ENCODE peak calls at places on chromosomes 11 and 22, in ten cellular contexts. One of them, this sample, is unnamed. For H3K4me1, the result is how much of the 10 kb centered on the place peaks cover.

GRCh38 chr11:69014084-69014935 is 1.3 kb upstream of the MRGPRF start:
- DNase-seq in sigmoid colon: peak
- DNase-seq in colonic mucosa: peak
- DNase-seq in Peyer's patch: no peak
- DNase-seq in astrocyte: no peak
- DNase-seq in GM23338: peak
- DNase-seq in uterus: peak
- DNase-seq in kidney: peak
- DNase-seq in SK-N-SH: peak
- DNase-seq in IMR-90: peak
- DNase-seq in this sample: no peak

GRCh38 chr11:69887841-69888670 is 68.8 kb upstream of the FGF3 start:
- DNase-seq in sigmoid colon: no peak
- DNase-seq in colonic mucosa: no peak
- DNase-seq in Peyer's patch: no peak
- DNase-seq in astrocyte: no peak
- DNase-seq in GM23338: no peak
- DNase-seq in uterus: no peak
- DNase-seq in kidney: peak
- DNase-seq in SK-N-SH: no peak
- DNase-seq in IMR-90: no peak
- DNase-seq in this sample: no peak

GRCh38 chr11:58626915-58627483 is 4.5 kb downstream of the CNTF start:
- DNase-seq in sigmoid colon: no peak
- DNase-seq in colonic mucosa: no peak
- DNase-seq in Peyer's patch: no peak
- DNase-seq in astrocyte: peak
- DNase-seq in GM23338: no peak
- DNase-seq in uterus: no peak
- DNase-seq in kidney: no peak
- DNase-seq in SK-N-SH: no peak
- DNase-seq in IMR-90: peak
- DNase-seq in this sample: no peak

GRCh38 chr11:2103666-2104523 is 35.3 kb downstream of the IGF2 start:
- DNase-seq in sigmoid colon: peak
- DNase-seq in colonic mucosa: no peak
- DNase-seq in Peyer's patch: no peak
- DNase-seq in astrocyte: no peak
- DNase-seq in GM23338: no peak
- DNase-seq in uterus: no peak
- DNase-seq in kidney: peak
- DNase-seq in SK-N-SH: no peak
- DNase-seq in IMR-90: no peak
- DNase-seq in this sample: no peak

GRCh38 chr11:30585067-30585891 is 874 bp downstream of the MPPED2 start:
- DNase-seq in sigmoid colon: peak
- DNase-seq in colonic mucosa: no peak
- DNase-seq in Peyer's patch: peak
- DNase-seq in astrocyte: no peak
- DNase-seq in GM23338: peak
- DNase-seq in uterus: peak
- DNase-seq in kidney: peak
- DNase-seq in SK-N-SH: peak
- DNase-seq in IMR-90: no peak
- DNase-seq in this sample: no peak

GRCh38 chr11:2725367-2726300 is 25.8 kb upstream of the KCNQ1OT1 start:
- DNase-seq in sigmoid colon: peak
- DNase-seq in colonic mucosa: no peak
- DNase-seq in Peyer's patch: peak
- DNase-seq in astrocyte: peak
- DNase-seq in GM23338: no peak
- DNase-seq in uterus: peak
- DNase-seq in kidney: peak
- DNase-seq in SK-N-SH: no peak
- DNase-seq in IMR-90: peak
- DNase-seq in this sample: no peak

GRCh38 chr11:46389450-46390330 is 1.9 kb downstream of the CHRM4 start:
- DNase-seq in sigmoid colon: peak
- DNase-seq in colonic mucosa: peak
- DNase-seq in Peyer's patch: peak
- DNase-seq in astrocyte: no peak
- DNase-seq in GM23338: peak
- DNase-seq in uterus: peak
- DNase-seq in kidney: peak
- DNase-seq in SK-N-SH: peak
- DNase-seq in IMR-90: peak
- DNase-seq in this sample: no peak

GRCh38 chr22:48785792-48786678 is 1041.6 kb downstream of the BRD1 start:
- DNase-seq in sigmoid colon: peak
- DNase-seq in colonic mucosa: no peak
- DNase-seq in Peyer's patch: no peak
- DNase-seq in astrocyte: no peak
- DNase-seq in GM23338: no peak
- DNase-seq in uterus: no peak
- DNase-seq in kidney: no peak
- DNase-seq in SK-N-SH: no peak
- DNase-seq in IMR-90: no peak
- DNase-seq in this sample: no peak

GRCh38 chr22:43990044-43990443 is 34.1 kb upstream of the PARVB start:
- DNase-seq in sigmoid colon: peak
- DNase-seq in colonic mucosa: no peak
- DNase-seq in Peyer's patch: no peak
- DNase-seq in astrocyte: no peak
- DNase-seq in GM23338: no peak
- DNase-seq in uterus: no peak
- DNase-seq in kidney: no peak
- DNase-seq in SK-N-SH: no peak
- DNase-seq in IMR-90: no peak
- DNase-seq in this sample: no peak

GRCh38 chr11:22169833-22170232 is 23.1 kb upstream of the ANO5 start:
- DNase-seq in sigmoid colon: no peak
- DNase-seq in colonic mucosa: no peak
- DNase-seq in Peyer's patch: no peak
- DNase-seq in astrocyte: no peak
- DNase-seq in GM23338: peak
- DNase-seq in uterus: no peak
- DNase-seq in kidney: no peak
- DNase-seq in SK-N-SH: no peak
- DNase-seq in IMR-90: peak
- DNase-seq in this sample: no peak

GRCh38 chr11:44607324-44607962 is 42.0 kb downstream of the CD82 start:
- DNase-seq in sigmoid colon: no peak
- DNase-seq in colonic mucosa: no peak
- DNase-seq in Peyer's patch: no peak
- DNase-seq in astrocyte: peak
- DNase-seq in GM23338: no peak
- DNase-seq in uterus: no peak
- DNase-seq in kidney: no peak
- DNase-seq in SK-N-SH: no peak
- DNase-seq in IMR-90: peak
- DNase-seq in this sample: no peak

GRCh38 chr11:7907121-7907520 is 23.9 kb downstream of the OR10A6 start:
- DNase-seq in sigmoid colon: no peak
- DNase-seq in colonic mucosa: no peak
- DNase-seq in Peyer's patch: no peak
- DNase-seq in astrocyte: peak
- DNase-seq in GM23338: no peak
- DNase-seq in uterus: no peak
- DNase-seq in kidney: no peak
- DNase-seq in SK-N-SH: no peak
- DNase-seq in IMR-90: no peak
- DNase-seq in this sample: no peak

DNA sequence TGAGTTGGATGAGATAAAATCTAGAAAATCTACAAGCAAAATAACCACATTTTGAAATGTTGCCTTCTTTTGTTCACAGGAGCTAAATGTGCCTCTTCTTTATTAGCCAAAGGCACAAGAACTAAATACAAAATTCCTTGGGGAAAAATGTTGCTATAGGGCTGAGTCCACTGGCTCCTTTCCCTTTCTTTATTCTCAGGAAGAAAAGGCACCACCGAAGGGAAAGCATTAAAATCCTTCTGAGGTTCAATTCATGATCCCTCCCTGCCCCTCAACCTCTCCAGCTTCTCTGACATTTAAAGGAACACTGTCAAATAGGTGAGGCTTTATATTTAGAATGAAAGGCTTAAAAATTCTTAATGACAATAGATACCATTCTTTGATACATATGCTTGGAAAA is 148.4 kb downstream of the MAML2 start:
- DNase-seq in sigmoid colon: no peak
- DNase-seq in colonic mucosa: no peak
- DNase-seq in Peyer's patch: no peak
- DNase-seq in astrocyte: no peak
- DNase-seq in GM23338: no peak
- DNase-seq in uterus: no peak
- DNase-seq in kidney: no peak
- DNase-seq in SK-N-SH: no peak
- DNase-seq in IMR-90: no peak
- DNase-seq in this sample: no peak
- H3K4me1 ChIP-seq in sigmoid colon: under half
- H3K4me1 ChIP-seq in colonic mucosa: under half
- H3K4me1 ChIP-seq in Peyer's patch: under half
- H3K4me1 ChIP-seq in astrocyte: under half
- H3K4me1 ChIP-seq in GM23338: half or more
- H3K4me1 ChIP-seq in uterus: under half
- H3K4me1 ChIP-seq in kidney: under half
- H3K4me1 ChIP-seq in SK-N-SH: under half
- H3K4me1 ChIP-seq in IMR-90: under half
- H3K4me1 ChIP-seq in this sample: under half

DNA sequence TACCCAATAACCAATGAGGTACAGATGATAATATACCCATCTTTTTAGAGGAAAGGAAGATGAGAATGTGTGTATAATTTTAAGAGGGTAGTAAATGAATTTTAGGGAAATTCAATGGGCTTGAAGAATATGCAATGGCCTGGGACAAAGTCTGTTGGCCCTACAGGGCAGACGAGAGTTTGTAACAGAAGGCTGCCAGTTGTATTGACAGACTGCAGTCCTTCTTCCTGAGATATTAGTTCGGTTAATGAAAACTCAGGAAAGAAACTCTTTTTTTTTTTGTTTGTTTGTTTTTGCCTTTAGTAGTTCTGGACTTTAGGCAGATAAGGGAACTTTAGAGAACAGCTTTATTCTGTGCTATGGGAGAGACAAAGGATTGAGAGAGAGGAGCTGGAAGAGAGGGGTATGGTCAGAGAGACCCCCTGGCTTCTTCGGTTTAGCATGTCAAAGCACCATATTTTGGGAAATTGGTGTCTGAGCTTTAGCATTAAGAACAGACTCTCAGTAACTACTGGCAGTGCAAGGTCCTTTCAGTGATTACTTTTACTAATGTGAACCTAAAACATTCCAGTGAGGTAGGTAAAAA is 810 bp upstream of the NAALAD2 start:
- DNase-seq in sigmoid colon: no peak
- DNase-seq in colonic mucosa: no peak
- DNase-seq in Peyer's patch: no peak
- DNase-seq in astrocyte: no peak
- DNase-seq in GM23338: peak
- DNase-seq in uterus: no peak
- DNase-seq in kidney: no peak
- DNase-seq in SK-N-SH: no peak
- DNase-seq in IMR-90: no peak
- DNase-seq in this sample: no peak
- H3K4me3 ChIP-seq in sigmoid colon: no peak
- H3K4me3 ChIP-seq in colonic mucosa: no peak
- H3K4me3 ChIP-seq in Peyer's patch: no peak
- H3K4me3 ChIP-seq in astrocyte: no peak
- H3K4me3 ChIP-seq in GM23338: peak
- H3K4me3 ChIP-seq in uterus: peak
- H3K4me3 ChIP-seq in kidney: peak
- H3K4me3 ChIP-seq in SK-N-SH: no peak
- H3K4me3 ChIP-seq in IMR-90: no peak
- H3K4me3 ChIP-seq in this sample: no peak

GRCh38 chr22:28829358-28830181 is 29.2 kb upstream of the XBP1 start:
- DNase-seq in sigmoid colon: peak
- DNase-seq in colonic mucosa: peak
- DNase-seq in Peyer's patch: peak
- DNase-seq in astrocyte: peak
- DNase-seq in GM23338: peak
- DNase-seq in uterus: peak
- DNase-seq in kidney: peak
- DNase-seq in SK-N-SH: peak
- DNase-seq in IMR-90: peak
- DNase-seq in this sample: peak

GRCh38 chr22:28822930-28823481 is 22.6 kb upstream of the XBP1 start:
- DNase-seq in sigmoid colon: no peak
- DNase-seq in colonic mucosa: peak
- DNase-seq in Peyer's patch: no peak
- DNase-seq in astrocyte: no peak
- DNase-seq in GM23338: no peak
- DNase-seq in uterus: no peak
- DNase-seq in kidney: peak
- DNase-seq in SK-N-SH: no peak
- DNase-seq in IMR-90: no peak
- DNase-seq in this sample: peak

GRCh38 chr22:28821452-28821851 is 21.1 kb upstream of the XBP1 start:
- DNase-seq in sigmoid colon: peak
- DNase-seq in colonic mucosa: no peak
- DNase-seq in Peyer's patch: no peak
- DNase-seq in astrocyte: no peak
- DNase-seq in GM23338: no peak
- DNase-seq in uterus: no peak
- DNase-seq in kidney: no peak
- DNase-seq in SK-N-SH: no peak
- DNase-seq in IMR-90: no peak
- DNase-seq in this sample: no peak

GRCh38 chr22:28831140-28832072 is 31.0 kb upstream of the XBP1 start:
- DNase-seq in sigmoid colon: no peak
- DNase-seq in colonic mucosa: no peak
- DNase-seq in Peyer's patch: no peak
- DNase-seq in astrocyte: no peak
- DNase-seq in GM23338: no peak
- DNase-seq in uterus: no peak
- DNase-seq in kidney: peak
- DNase-seq in SK-N-SH: no peak
- DNase-seq in IMR-90: no peak
- DNase-seq in this sample: no peak

GRCh38 chr22:28826921-28827320 is 26.6 kb upstream of the XBP1 start:
- DNase-seq in sigmoid colon: no peak
- DNase-seq in colonic mucosa: no peak
- DNase-seq in Peyer's patch: no peak
- DNase-seq in astrocyte: no peak
- DNase-seq in GM23338: no peak
- DNase-seq in uterus: no peak
- DNase-seq in kidney: peak
- DNase-seq in SK-N-SH: no peak
- DNase-seq in IMR-90: no peak
- DNase-seq in this sample: no peak
- H3K4me1 ChIP-seq in sigmoid colon: under half
- H3K4me1 ChIP-seq in colonic mucosa: under half
- H3K4me1 ChIP-seq in Peyer's patch: under half
- H3K4me1 ChIP-seq in astrocyte: under half
- H3K4me1 ChIP-seq in GM23338: under half
- H3K4me1 ChIP-seq in uterus: under half
- H3K4me1 ChIP-seq in kidney: under half
- H3K4me1 ChIP-seq in SK-N-SH: under half
- H3K4me1 ChIP-seq in IMR-90: under half
- H3K4me1 ChIP-seq in this sample: under half

DNA sequence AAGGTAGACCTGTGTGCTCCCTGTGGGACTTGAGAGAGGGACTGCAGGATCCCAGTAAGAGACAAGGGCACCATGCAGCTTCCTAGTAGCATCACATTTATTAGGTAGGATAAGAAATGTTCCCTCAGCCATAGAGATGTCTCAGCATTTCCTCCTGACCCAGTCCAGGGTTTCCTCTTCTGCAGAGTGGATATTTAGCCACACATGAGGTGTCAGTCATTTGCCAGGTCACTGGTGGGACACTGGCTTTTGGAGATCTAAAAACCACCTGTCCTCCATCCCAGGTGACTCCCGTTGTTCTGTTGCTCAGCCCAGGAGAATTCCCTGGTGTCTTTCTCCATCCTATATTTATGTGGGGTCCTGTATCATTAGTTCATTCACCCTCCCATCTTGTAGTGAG is 117.5 kb upstream of the NNMT start:
- DNase-seq in sigmoid colon: no peak
- DNase-seq in colonic mucosa: no peak
- DNase-seq in Peyer's patch: peak
- DNase-seq in astrocyte: no peak
- DNase-seq in GM23338: no peak
- DNase-seq in uterus: no peak
- DNase-seq in kidney: no peak
- DNase-seq in SK-N-SH: no peak
- DNase-seq in IMR-90: no peak
- DNase-seq in this sample: no peak
- H3K4me3 ChIP-seq in sigmoid colon: no peak
- H3K4me3 ChIP-seq in colonic mucosa: no peak
- H3K4me3 ChIP-seq in Peyer's patch: no peak
- H3K4me3 ChIP-seq in astrocyte: no peak
- H3K4me3 ChIP-seq in GM23338: no peak
- H3K4me3 ChIP-seq in uterus: no peak
- H3K4me3 ChIP-seq in kidney: no peak
- H3K4me3 ChIP-seq in SK-N-SH: no peak
- H3K4me3 ChIP-seq in IMR-90: no peak
- H3K4me3 ChIP-seq in this sample: no peak